ENCODE peak calls at places on chromosomes 13 and 19, in seven cellular contexts. U is heart right ventricle, Z is thyroid gland, H is ovary, C is AG04449, T is body of pancreas, A is fibroblast of pulmonary artery. E is an unnamed sample.

GRCh38 chr19:41352609-41353465 is 885 bp downstream of the TGFB1 start:
- DNase-seq in U (peak; percentile 74), Z (peak; percentile 32), H (peak; percentile 70), C (no peak), T (peak; percentile 62), A (peak; percentile 51), E (peak; percentile 82)

GRCh38 chr19:14361824-14362223 is 19.4 kb upstream of the ADGRE5 start:
- DNase-seq in U (no peak), Z (no peak), H (no peak), C (no peak), T (no peak), A (peak; percentile 62), E (no peak)

GRCh38 chr13:43405457-43405856 is 381.3 kb downstream of the ENOX1 start:
- DNase-seq in U (no peak), Z (no peak), H (no peak), C (peak; percentile 34), T (no peak), A (peak; percentile 67), E (no peak)

GRCh38 chr13:113121183-113121927 is 1.2 kb upstream of the F10 start:
- DNase-seq in U (no peak), Z (no peak), H (peak; percentile 13), C (no peak), T (peak; percentile 1), A (no peak), E (no peak)

GRCh38 chr13:25170554-25171107 is 1.5 kb downstream of the AMER2 start:
- DNase-seq in U (no peak), Z (no peak), H (no peak), C (no peak), T (no peak), A (no peak), E (no peak)

GRCh38 chr19:29371766-29372415 is 153.9 kb upstream of the VSTM2B start:
- DNase-seq in U (no peak), Z (no peak), H (no peak), C (no peak), T (no peak), A (no peak), E (no peak)

GRCh38 chr19:51470966-51471365 is 7.4 kb upstream of the CEACAM18 start:
- DNase-seq in U (no peak), Z (no peak), H (no peak), C (no peak), T (no peak), A (peak; percentile 50), E (no peak)

GRCh38 chr19:29672933-29673336 is 7.7 kb downstream of the PLEKHF1 start:
- DNase-seq in U (no peak), Z (peak; percentile 35), H (no peak), C (no peak), T (peak; percentile 45), A (no peak), E (no peak)

GRCh38 chr13:40389081-40389641 is 277.3 kb downstream of the FOXO1 start:
- DNase-seq in U (no peak), Z (peak; percentile 13), H (no peak), C (no peak), T (no peak), A (no peak), E (no peak)

GRCh38 chr19:15248106-15248505 is 15.9 kb upstream of the EPHX3 start:
- DNase-seq in U (no peak), Z (no peak), H (no peak), C (no peak), T (no peak), A (no peak), E (no peak)

GRCh38 chr19:31955061-31955460 is 390.3 kb upstream of the ZNF507 start:
- DNase-seq in U (no peak), Z (no peak), H (no peak), C (no peak), T (no peak), A (no peak), E (no peak)

GRCh38 chr13:78595819-78596700 is 7.3 kb downstream of the POU4F1 start:
- DNase-seq in U (peak; percentile 20), Z (no peak), H (no peak), C (no peak), T (no peak), A (no peak), E (no peak)

GRCh38 chr19:41688098-41688497 is at the start of gene CEACAM7:
- DNase-seq in U (no peak), Z (no peak), H (no peak), C (no peak), T (no peak), A (no peak), E (no peak)

GRCh38 chr19:11005521-11005920 is 44.7 kb downstream of the SMARCA4 start:
- DNase-seq in U (no peak), Z (peak; percentile 60), H (no peak), C (no peak), T (no peak), A (no peak), E (no peak)

GRCh38 chr19:56282809-56283208 is 10.3 kb downstream of the EDDM13 start:
- DNase-seq in U (no peak), Z (no peak), H (no peak), C (no peak), T (no peak), A (no peak), E (no peak)

GRCh38 chr19:17402982-17403855 is 2.2 kb downstream of the BST2 start:
- DNase-seq in U (peak; percentile 48), Z (no peak), H (peak; percentile 75), C (no peak), T (no peak), A (no peak), E (no peak)

GRCh38 chr13:20550799-20551198 is 16.2 kb upstream of the IFT88 start:
- DNase-seq in U (no peak), Z (no peak), H (no peak), C (no peak), T (no peak), A (no peak), E (no peak)

GRCh38 chr13:80462037-80462436 is 121.1 kb upstream of the SPRY2 start:
- DNase-seq in U (no peak), Z (no peak), H (no peak), C (no peak), T (no peak), A (no peak), E (no peak)

GRCh38 chr13:42354246-42355117 is 82.5 kb downstream of the AKAP11 start:
- DNase-seq in U (no peak), Z (no peak), H (no peak), C (peak; percentile 28), T (no peak), A (peak; percentile 73), E (no peak)
- TF ChIP-seq CTCF in U (no peak), Z (no peak), H (no peak), C (no peak), T (no peak), A (peak; percentile 34), E (no peak)

DNA sequence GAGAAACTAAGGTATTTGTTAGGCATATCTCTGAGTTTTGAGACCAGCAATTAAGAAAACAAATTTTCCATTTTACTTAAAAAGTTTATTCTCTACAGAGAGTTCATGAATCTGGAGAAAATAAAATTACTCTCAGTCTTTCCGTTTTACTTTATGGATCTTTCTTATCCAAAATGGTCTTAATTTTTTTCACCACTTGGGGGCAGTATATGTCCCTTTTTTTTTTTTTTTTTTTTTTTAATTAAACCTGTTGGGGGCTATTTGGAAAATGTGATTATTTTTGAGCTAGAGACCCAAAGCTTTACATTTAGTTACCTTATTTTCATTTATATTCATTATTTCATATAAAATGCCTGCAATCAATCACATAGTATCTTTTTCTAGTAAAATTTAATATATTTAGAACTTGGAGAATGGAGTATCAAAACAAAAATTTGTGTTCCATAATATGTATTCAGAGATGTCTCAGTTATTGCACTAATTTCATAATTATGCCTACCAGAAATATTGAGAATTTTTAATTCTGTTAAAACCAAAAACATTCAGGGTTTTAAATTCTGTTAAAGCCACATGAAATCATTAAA is 27.1 kb downstream of the PIBF1 start:
- DNase-seq in U (no peak), Z (no peak), H (no peak), C (no peak), T (no peak), A (peak; percentile 27), E (no peak)
- TF ChIP-seq CTCF in U (peak; percentile 71), Z (no peak), H (peak; percentile 33), C (no peak), T (peak; percentile 71), A (peak; percentile 39), E (peak; percentile 87)

DNA sequence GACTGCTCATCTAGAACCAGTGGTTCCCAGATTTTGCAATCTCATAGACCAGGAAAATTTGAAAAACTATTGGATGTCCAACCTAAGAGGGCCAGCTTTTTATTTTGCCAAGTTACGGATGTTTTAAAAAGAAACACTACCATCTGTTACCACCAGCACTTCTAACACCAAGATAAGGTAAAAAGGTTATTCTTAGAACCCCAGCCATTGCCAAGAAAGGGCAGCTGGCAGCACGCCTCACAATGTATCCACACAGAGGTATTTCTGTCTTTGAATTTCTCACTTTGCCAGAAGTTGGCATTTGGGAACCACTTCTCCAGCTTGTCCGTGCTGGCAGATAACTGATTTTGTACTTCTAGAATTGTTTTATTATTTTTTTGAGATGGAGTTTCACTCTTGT is 28.7 kb downstream of the CAPN12 start:
- DNase-seq in U (peak; percentile 69), Z (peak; percentile 62), H (no peak), C (no peak), T (peak; percentile 84), A (no peak), E (no peak)
- TF ChIP-seq CTCF in U (no peak), Z (no peak), H (no peak), C (no peak), T (peak; percentile 20), A (no peak), E (no peak)

DNA sequence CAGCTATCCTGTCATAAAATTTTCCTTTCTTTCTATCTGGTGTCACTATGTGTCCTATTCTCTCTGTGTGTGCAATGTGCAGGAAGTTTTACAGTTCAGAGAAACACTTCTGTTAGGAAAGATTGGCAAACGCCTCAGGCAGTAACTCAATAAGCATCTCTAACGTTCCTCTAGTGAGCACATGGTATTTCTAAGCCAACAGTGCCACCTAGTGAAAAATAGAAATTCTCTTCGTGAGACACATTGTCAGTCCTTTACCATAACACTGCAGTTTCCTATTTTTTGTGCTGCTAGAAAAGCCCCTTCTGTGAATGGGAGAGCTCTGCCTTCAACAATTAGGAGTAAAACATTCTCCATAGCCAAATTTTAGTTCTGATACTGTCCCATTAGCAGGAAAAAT is 50.7 kb downstream of the ZNF723 start:
- DNase-seq in U (no peak), Z (no peak), H (no peak), C (no peak), T (no peak), A (peak; percentile 34), E (no peak)
- TF ChIP-seq CTCF in U (peak; percentile 66), Z (no peak), H (peak; percentile 32), C (no peak), T (peak; percentile 43), A (no peak), E (no peak)

GRCh38 chr19:1220452-1221037 is 15.0 kb downstream of the STK11 start:
- DNase-seq in U (no peak), Z (no peak), H (no peak), C (no peak), T (no peak), A (no peak), E (no peak)
- TF ChIP-seq CTCF in U (no peak), Z (no peak), H (no peak), C (no peak), T (no peak), A (no peak), E (no peak)

E was measured in CD14-positive monocyte.